ENCODE peak calls at places on chromosome 4, in five cellular contexts. S, B, R, Y and Z are unnamed samples.

GRCh38 chr4:169899295-169899694 is 126.9 kb downstream of the MFAP3L start:
- DNase-seq in B (no peak), R (no peak), S (no peak), Y (no peak), Z (peak; percentile 3)

GRCh38 chr4:114225462-114225861 is 246.0 kb upstream of the ARSJ start:
- DNase-seq in B (no peak), Y (no peak), R (no peak), S (no peak), Z (no peak)

GRCh38 chr4:165518658-165519057 is 139.8 kb downstream of the CPE start:
- DNase-seq in S (no peak), R (no peak), Y (no peak), B (no peak), Z (no peak)

GRCh38 chr4:98626350-98626749 is 32.1 kb downstream of the TSPAN5 start:
- DNase-seq in B (no peak), R (no peak), S (no peak), Y (peak; percentile 84), Z (peak; percentile 81)

GRCh38 chr4:86685401-86685800 is 91.3 kb downstream of the PTPN13 start:
- DNase-seq in R (no peak), B (no peak), Y (no peak), S (no peak), Z (peak; percentile 65)

GRCh38 chr4:39036172-39036571 is 4.0 kb upstream of the TMEM156 start:
- DNase-seq in B (no peak), Y (no peak), R (no peak), S (no peak), Z (no peak)

GRCh38 chr4:103012085-103012484 is 7.4 kb downstream of the SLC9B1 start:
- DNase-seq in Y (no peak), B (no peak), S (no peak), R (no peak), Z (peak; percentile 73)

GRCh38 chr4:103994059-103994458 is 274.3 kb upstream of the TACR3 start:
- DNase-seq in Y (no peak), R (no peak), B (no peak), S (no peak), Z (no peak)

GRCh38 chr4:155012469-155012868 is 196.0 kb upstream of the NPY2R start:
- DNase-seq in B (no peak), R (no peak), Y (no peak), S (no peak), Z (no peak)

GRCh38 chr4:169201144-169202124 is 69.3 kb downstream of the SH3RF1 start:
- DNase-seq in R (no peak), S (no peak), Y (no peak), B (no peak), Z (peak; percentile 61)

GRCh38 chr4:56611501-56611900 is 69.6 kb downstream of the HOPX start:
- DNase-seq in S (no peak), R (no peak), B (no peak), Y (no peak), Z (peak; percentile 42)

GRCh38 chr4:25703731-25704388 is 48.2 kb downstream of the SLC34A2 start:
- DNase-seq in B (no peak), S (no peak), R (no peak), Y (no peak), Z (no peak)

GRCh38 chr4:19686456-19686855 is 565.2 kb upstream of the SLIT2 start:
- DNase-seq in B (no peak), Y (no peak), S (no peak), R (no peak), Z (no peak)

GRCh38 chr4:83013931-83014330 is 3.3 kb upstream of the LIN54 start:
- DNase-seq in B (no peak), Y (no peak), R (no peak), S (no peak), Z (no peak)

GRCh38 chr4:10015140-10015753 is 6.0 kb downstream of the SLC2A9 start:
- DNase-seq in R (no peak), Y (peak; percentile 91), S (peak; percentile 69), B (peak; percentile 63), Z (peak; percentile 38)

GRCh38 chr4:186954506-186954905 is 230.8 kb upstream of the FAT1 start:
- DNase-seq in B (no peak), R (no peak), Y (no peak), S (no peak), Z (no peak)

GRCh38 chr4:121597346-121597934 is 99.3 kb downstream of the ANXA5 start:
- DNase-seq in R (no peak), S (no peak), Y (no peak), B (no peak), Z (no peak)

GRCh38 chr4:107248571-107248970 is 212.5 kb upstream of the DKK2 start:
- DNase-seq in R (no peak), B (no peak), Y (no peak), S (no peak), Z (no peak)

GRCh38 chr4:75542824-75543223 is 13.0 kb upstream of the ODAPH start:
- DNase-seq in Y (no peak), S (no peak), B (no peak), R (no peak), Z (peak; percentile 65)

GRCh38 chr4:155005395-155006087 is 202.9 kb upstream of the NPY2R start:
- DNase-seq in S (no peak), R (no peak), Y (no peak), B (no peak), Z (peak; percentile 24)

GRCh38 chr4:119667802-119668201 is 39.2 kb upstream of the PDE5A start:
- DNase-seq in R (no peak), S (no peak), Y (no peak), B (no peak), Z (no peak)

GRCh38 chr4:158496030-158496741 is 25.5 kb upstream of the RXFP1 start:
- DNase-seq in S (peak; percentile 58), R (no peak), Y (peak; percentile 91), B (peak; percentile 43), Z (no peak)

GRCh38 chr4:153788064-153788418 is 842 bp downstream of the SFRP2 start:
- DNase-seq in S (no peak), Y (peak; percentile 66), B (no peak), R (no peak), Z (no peak)

GRCh38 chr4:108512615-108513505 is 107.5 kb upstream of the RPL34 start:
- DNase-seq in S (no peak), Y (peak; percentile 77), R (peak; percentile 31), B (no peak), Z (peak; percentile 38)

GRCh38 chr4:100284302-100284701 is 94.0 kb upstream of the DDIT4L start:
- DNase-seq in R (no peak), S (no peak), Y (no peak), B (no peak), Z (no peak)

GRCh38 chr4:181647396-181648107 is 595.6 kb upstream of the TENM3 start:
- DNase-seq in R (no peak), Y (no peak), B (no peak), S (no peak), Z (peak; percentile 24)

GRCh38 chr4:40264995-40265909 is 68.4 kb downstream of the RHOH start:
- DNase-seq in R (peak; percentile 42), B (peak; percentile 63), S (peak; percentile 35), Y (peak; percentile 68), Z (no peak)

GRCh38 chr4:2868840-2869487 is 25.3 kb downstream of the ADD1 start:
- DNase-seq in Y (no peak), R (no peak), S (no peak), B (no peak), Z (no peak)

GRCh38 chr4:2866891-2867290 is 23.2 kb downstream of the ADD1 start:
- DNase-seq in R (no peak), Y (no peak), B (no peak), S (no peak), Z (no peak)

GRCh38 chr4:2866160-2866861 is 22.7 kb downstream of the ADD1 start:
- DNase-seq in R (no peak), B (no peak), S (no peak), Y (no peak), Z (no peak)

GRCh38 chr4:2869659-2870058 is 26.0 kb downstream of the ADD1 start:
- DNase-seq in S (no peak), Y (no peak), R (no peak), B (no peak), Z (no peak)

DNA sequence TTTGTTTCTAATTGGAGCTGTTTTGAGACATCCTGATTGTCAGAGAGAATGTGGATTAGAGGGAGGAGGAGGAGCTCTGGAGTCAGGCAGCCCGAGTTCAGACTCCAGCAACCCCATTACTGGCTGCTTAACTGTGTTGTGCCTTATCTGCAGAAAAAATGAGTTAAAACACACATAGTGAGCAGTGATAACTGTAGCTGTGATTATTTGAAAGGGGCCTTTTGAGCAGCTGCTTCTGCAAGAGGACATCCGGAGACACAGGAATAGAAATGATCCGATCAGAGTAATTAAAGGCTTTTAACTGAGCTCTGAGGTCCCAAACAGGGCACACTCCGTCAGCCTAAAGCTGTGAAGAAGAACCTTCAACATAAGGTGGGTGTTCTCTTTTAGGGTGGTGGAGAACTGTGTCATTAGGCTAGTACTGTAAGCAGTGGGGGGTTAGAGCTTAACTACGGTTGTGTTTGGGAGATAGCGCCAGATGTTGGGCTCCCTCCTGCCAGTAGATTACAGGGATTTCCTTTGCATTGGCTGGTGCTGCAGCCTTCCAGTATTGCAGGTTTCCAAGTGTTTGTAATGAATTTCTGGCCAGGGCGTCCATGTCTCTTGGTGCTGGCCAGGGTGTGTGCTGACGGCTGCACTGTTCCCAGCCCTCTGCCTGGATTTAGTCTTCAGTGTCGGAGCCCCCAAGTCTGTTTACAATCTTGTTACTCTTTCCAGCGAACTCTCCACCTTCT is 24.3 kb downstream of the ADD1 start:
- DNase-seq in S (no peak), R (no peak), B (no peak), Y (peak; percentile 77), Z (peak; percentile 38)
- H3K4me3 ChIP-seq in S (no peak overlapping the region), R (no peak overlapping the region), B (peak overlapping the region; percentile 4), Y (peak overlapping the region; percentile 76), Z (peak overlapping the region; percentile 46)

DNA sequence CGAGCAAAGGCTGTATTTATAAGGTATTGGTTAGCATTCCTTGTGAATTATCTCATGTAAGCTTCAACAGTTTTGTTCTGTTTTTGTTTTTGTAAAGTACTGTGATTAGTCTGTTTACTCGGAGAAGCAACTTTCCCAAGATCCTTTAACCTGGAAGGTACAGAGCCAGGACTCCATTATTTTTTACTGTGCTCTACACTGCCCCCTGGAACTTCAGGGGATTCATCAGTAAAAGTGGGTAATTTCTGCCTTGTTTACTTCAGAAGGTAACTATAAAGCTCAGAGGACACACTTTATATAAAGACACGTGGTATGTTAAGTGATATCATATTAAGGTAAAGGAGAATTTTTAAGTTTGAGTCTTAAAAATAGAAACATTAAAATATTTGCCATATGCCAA is 124.9 kb downstream of the IQCM start:
- DNase-seq in B (no peak), R (no peak), Y (peak; percentile 49), S (no peak), Z (no peak)
- TF ChIP-seq CTCF in B (no peak), R (no peak), Y (peak; percentile 74), S (no peak), Z (no peak)

GRCh38 chr4:48481581-48481980 is 1.6 kb upstream of the SLC10A4 start:
- DNase-seq in S (no peak), R (no peak), B (no peak), Y (no peak), Z (no peak)

GRCh38 chr4:48478273-48478672 is 4.9 kb upstream of the SLC10A4 start:
- DNase-seq in Y (no peak), R (no peak), S (no peak), B (no peak), Z (no peak)

GRCh38 chr4:48483006-48483776 is at the start of gene SLC10A4:
- DNase-seq in S (peak; percentile 40), B (no peak), R (no peak), Y (peak; percentile 86), Z (no peak)

GRCh38 chr4:48484494-48485168 is 1.5 kb downstream of the SLC10A4 start:
- DNase-seq in Y (no peak), S (no peak), R (no peak), B (no peak), Z (no peak)

GRCh38 chr4:48483777-48484493 is 792 bp downstream of the SLC10A4 start:
- DNase-seq in R (no peak), Y (peak; percentile 78), S (peak; percentile 39), B (no peak), Z (no peak)
- H3K4me3 ChIP-seq in R (peak overlapping the region; percentile 23), Y (peak overlapping the region; percentile 71), S (no peak overlapping the region), B (peak overlapping the region; percentile 27), Z (no peak overlapping the region)

GRCh38 chr4:183444149-183444952 is at the start of gene CDKN2AIP:
- DNase-seq in R (peak; percentile 93), B (peak; percentile 95), Y (peak; percentile 97), S (peak; percentile 97), Z (peak; percentile 93)
- TF ChIP-seq CTCF in R (no peak), B (peak; percentile 29), Y (peak; percentile 42), S (no peak), Z (no peak)